ENCODE peak calls at places on chromosome 11, in seven cellular contexts. C, N, Q, W, M, O and Y are unnamed samples.

GRCh38 chr11:61334434-61335354 is 1.7 kb downstream of the TKFC start:
- DNase-seq in W (no peak), O (no peak), C (no peak), N (no peak), Q (peak; percentile 65), M (no peak), Y (no peak)

GRCh38 chr11:129278586-129279319 is 86.6 kb upstream of the ARHGAP32 start:
- DNase-seq in C (no peak), N (peak; percentile 21), O (peak; percentile 21), W (peak; percentile 49), Q (peak; percentile 56), M (no peak), Y (no peak)

GRCh38 chr11:27472398-27473016 is at the start of gene LGR4:
- DNase-seq in N (peak; percentile 91), M (peak; percentile 96), O (peak; percentile 82), C (peak; percentile 59), W (peak; percentile 95), Q (peak; percentile 98), Y (peak; percentile 73)

GRCh38 chr11:119757378-119757777 is 28.4 kb upstream of the NECTIN1 start:
- DNase-seq in Q (no peak), W (no peak), O (no peak), C (no peak), N (no peak), M (no peak), Y (no peak)

GRCh38 chr11:36594316-36594989 is at the start of gene IFTAP:
- DNase-seq in M (peak; percentile 90), N (peak; percentile 31), O (peak; percentile 43), W (peak; percentile 42), Q (peak; percentile 69), C (peak; percentile 79), Y (no peak)

GRCh38 chr11:102286292-102286691 is 31.0 kb upstream of the BIRC3 start:
- DNase-seq in M (no peak), W (no peak), C (no peak), Q (no peak), N (no peak), O (no peak), Y (no peak)

GRCh38 chr11:28343304-28344233 is 235.4 kb downstream of the METTL15 start:
- DNase-seq in Q (no peak), C (peak; percentile 60), O (no peak), M (peak; percentile 85), N (no peak), W (no peak), Y (no peak)

GRCh38 chr11:22065472-22065871 is 127.4 kb upstream of the ANO5 start:
- DNase-seq in M (no peak), C (no peak), O (no peak), N (no peak), W (no peak), Q (no peak), Y (no peak)

GRCh38 chr11:70826950-70827349 is 425.4 kb downstream of the SHANK2 start:
- DNase-seq in O (no peak), Q (no peak), W (no peak), C (no peak), M (no peak), N (no peak), Y (no peak)

GRCh38 chr11:104451193-104451592 is 287.2 kb upstream of the PDGFD start:
- DNase-seq in C (no peak), Q (no peak), O (no peak), W (no peak), M (no peak), N (no peak), Y (no peak)

GRCh38 chr11:9606799-9607510 is 33.5 kb downstream of the WEE1 start:
- DNase-seq in O (no peak), N (no peak), M (peak; percentile 70), C (no peak), Q (no peak), W (no peak), Y (no peak)

GRCh38 chr11:88790179-88790578 is 275.6 kb downstream of the GRM5 start:
- DNase-seq in C (no peak), Q (no peak), M (no peak), O (no peak), N (no peak), W (no peak), Y (no peak)

GRCh38 chr11:85619497-85619896 is 7.6 kb downstream of the DLG2 start:
- DNase-seq in M (no peak), C (no peak), O (no peak), Q (peak; percentile 74), N (no peak), W (no peak), Y (no peak)

GRCh38 chr11:62025429-62026105 is 58.1 kb upstream of the FTH1 start:
- DNase-seq in Q (peak; percentile 71), C (peak; percentile 99), W (peak; percentile 28), M (peak; percentile 95), N (peak; percentile 44), O (no peak), Y (peak; percentile 98)

GRCh38 chr11:27603376-27603775 is 96.8 kb upstream of the LIN7C start:
- DNase-seq in C (no peak), W (no peak), O (no peak), N (no peak), Q (no peak), M (no peak), Y (no peak)

GRCh38 chr11:9351956-9352355 is 32.5 kb upstream of the IPO7 start:
- DNase-seq in C (no peak), W (no peak), Q (no peak), M (no peak), O (no peak), N (no peak), Y (no peak)

GRCh38 chr11:75565916-75566762 is 4.1 kb downstream of the SERPINH1 start:
- DNase-seq in C (no peak), Q (no peak), N (no peak), M (no peak), W (no peak), O (no peak), Y (no peak)

GRCh38 chr11:114193730-114194674 is 102.2 kb upstream of the NNMT start:
- DNase-seq in M (no peak), W (no peak), N (no peak), Q (no peak), C (no peak), O (no peak), Y (no peak)

GRCh38 chr11:128725630-128726461 is 32.0 kb downstream of the FLI1 start:
- DNase-seq in C (peak; percentile 93), Q (no peak), W (no peak), M (no peak), N (no peak), O (no peak), Y (no peak)

GRCh38 chr11:128928400-128928799 is 14.3 kb downstream of the TP53AIP1 start:
- DNase-seq in C (no peak), Q (no peak), N (no peak), M (no peak), W (no peak), O (no peak), Y (no peak)

DNA sequence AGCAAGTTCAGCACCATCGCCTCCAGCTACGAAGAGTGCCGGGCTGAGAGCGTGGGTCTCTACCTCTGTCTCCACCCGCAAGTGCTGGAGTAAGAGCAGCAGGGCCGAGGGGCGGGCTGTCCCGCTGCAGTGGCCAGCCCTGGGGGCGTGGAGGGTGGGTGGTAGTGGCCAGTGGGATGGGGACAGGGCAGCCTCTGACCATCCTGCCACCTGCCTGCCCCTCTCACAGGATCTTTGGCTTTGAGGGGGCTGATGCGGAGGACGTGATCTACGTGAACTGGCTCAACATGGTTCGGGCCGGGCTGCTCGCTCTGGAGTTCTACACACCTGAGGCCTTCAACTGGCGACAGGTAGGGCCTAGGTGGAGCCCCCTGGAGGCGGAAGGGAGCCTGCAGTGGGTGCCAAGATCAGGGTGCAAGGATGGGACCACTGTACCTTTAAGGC is 15.0 kb upstream of the BBS1 start:
- DNase-seq in N (no peak), C (no peak), Q (no peak), M (no peak), O (no peak), W (no peak), Y (no peak)
- TF ChIP-seq CTCF in N (no peak), C (peak; percentile 4), Q (no peak), M (no peak), O (peak; percentile 39), W (no peak), Y (peak; percentile 16)

GRCh38 chr11:134674974-134675373 is 262.9 kb upstream of the B3GAT1 start:
- DNase-seq in N (no peak), W (no peak), M (no peak), O (no peak), Q (no peak), C (no peak), Y (no peak)
- TF ChIP-seq CTCF in N (no peak), W (no peak), M (no peak), O (no peak), Q (no peak), C (no peak), Y (no peak)

DNA sequence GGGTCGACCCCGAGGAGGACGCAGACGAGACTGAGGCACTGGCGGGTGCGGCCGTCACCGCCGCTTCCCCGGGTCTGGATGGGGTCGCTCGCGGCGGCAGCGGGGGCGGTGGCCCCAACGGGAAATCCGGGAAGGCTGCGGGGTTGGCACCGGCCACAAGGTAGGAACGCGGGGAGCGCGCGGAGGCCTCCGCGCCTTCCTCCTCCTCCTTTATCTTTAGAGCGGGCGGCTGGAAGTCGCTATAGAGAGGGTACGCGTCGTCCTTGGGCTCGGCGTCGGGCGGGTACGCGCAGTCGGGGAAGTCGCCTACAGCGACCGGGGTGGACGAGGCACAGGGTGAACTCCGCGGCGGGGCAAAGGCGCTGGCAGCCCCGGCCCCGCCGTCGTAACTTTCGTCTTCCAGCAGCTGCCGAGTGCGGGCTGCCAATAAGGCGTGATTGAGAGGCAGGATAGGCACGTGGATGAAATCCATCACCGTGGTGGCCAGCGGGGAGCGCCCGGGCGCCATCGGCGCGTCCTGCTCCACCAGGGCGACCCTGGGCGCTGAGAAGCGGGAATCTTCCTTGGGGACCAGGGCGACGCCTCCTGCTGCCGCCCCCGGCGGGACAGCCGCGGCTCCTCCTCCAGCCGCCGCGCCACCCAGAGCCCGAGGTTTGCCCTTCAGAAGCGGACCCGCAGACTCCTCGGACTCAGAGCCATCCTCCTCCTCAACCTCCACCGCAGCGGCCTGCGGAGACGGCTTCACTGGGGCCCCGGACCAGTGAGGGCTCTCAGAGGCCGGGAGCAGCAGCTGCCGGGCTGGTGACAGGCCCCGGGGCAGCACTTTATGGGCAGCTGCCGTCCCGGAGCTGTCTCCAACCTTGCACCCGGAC is 1.7 kb downstream of the PGR start:
- DNase-seq in O (peak; percentile 24), Q (peak; percentile 52), C (no peak), N (peak; percentile 19), W (peak; percentile 25), M (no peak), Y (peak; percentile 42)
- TF ChIP-seq CTCF in O (no peak), Q (no peak), C (no peak), N (no peak), W (no peak), M (no peak), Y (no peak)

DNA sequence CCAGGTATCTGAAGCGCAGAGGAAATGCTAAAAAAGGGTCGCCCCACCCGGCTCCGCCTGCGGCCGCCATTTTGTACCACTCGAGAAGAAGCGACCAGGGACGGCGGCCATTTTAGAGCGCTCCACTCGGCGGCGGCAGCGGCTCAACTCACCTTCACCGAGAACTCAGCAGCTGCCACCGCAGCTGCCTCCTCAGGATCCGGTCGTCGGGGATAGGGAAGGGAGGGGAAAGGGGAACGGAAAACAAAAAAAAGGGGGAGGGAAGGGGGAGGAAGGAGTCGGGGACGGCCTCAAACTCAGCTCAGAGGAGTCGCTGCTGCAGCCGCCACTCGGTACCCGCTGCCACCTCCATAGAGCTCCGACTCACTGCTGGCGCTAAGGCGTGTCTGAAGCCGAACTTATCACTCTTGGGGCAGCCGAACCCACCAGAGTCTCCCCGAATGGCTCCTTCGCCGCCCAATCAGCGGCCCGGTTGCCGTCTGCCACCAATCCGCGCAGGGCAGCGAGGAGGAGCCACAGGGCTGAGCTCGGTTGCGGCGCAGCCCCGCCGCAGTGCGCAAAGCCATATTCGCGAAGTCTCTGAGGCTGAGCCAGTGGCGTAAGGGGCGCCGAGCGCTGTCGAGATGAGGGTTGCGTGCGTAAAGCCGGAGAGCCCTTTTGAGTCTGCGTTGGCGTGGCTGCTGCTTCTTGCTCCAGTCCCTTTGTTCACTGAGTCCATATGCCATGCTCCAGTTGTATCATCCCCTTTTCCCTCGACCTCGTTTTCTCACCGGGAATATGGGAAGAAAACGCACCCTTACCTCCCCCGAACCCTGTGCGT is at the start of gene EIF4G2:
- DNase-seq in M (peak; percentile 98), W (peak; percentile 98), C (peak; percentile 98), N (peak; percentile 98), O (peak; percentile 98), Q (peak; percentile 99), Y (peak; percentile 97)
- TF ChIP-seq CTCF in M (no peak), W (no peak), C (no peak), N (no peak), O (no peak), Q (no peak), Y (no peak)